ENCODE peak calls at places on chromosomes 3 and 15, in five cellular contexts. F is HepG2, T is K562, V is HCT116, N is H1. D is an unnamed sample.
A peak's percentile ranks its signal among the peaks of the same experiment; 100 is the strongest.

GRCh38 chr3:184770541-184770940 is 41.4 kb upstream of the VPS8 start:
- DNase-seq in F (no peak), T (no peak), V (no peak), N (no peak), D (no peak)

GRCh38 chr15:41810651-41811431 is 17.1 kb upstream of the JMJD7 start:
- DNase-seq in F (no peak), T (no peak), V (no peak), N (no peak), D (no peak)

GRCh38 chr3:38004415-38005075 is 14.0 kb downstream of the VILL start:
- DNase-seq in F (peak; percentile 88), T (peak; percentile 87), V (peak; percentile 54), N (peak; percentile 70), D (no peak)

GRCh38 chr3:184368116-184368803 is 6.8 kb downstream of the POLR2H start:
- DNase-seq in F (no peak), T (no peak), V (no peak), N (no peak), D (no peak)

GRCh38 chr3:44468572-44469520 is 8.6 kb downstream of the ZNF445 start:
- DNase-seq in F (no peak), T (peak; percentile 87), V (peak; percentile 22), N (peak; percentile 47), D (no peak)

GRCh38 chr3:194422188-194422587 is 23.1 kb upstream of the GP5 start:
- DNase-seq in F (no peak), T (no peak), V (no peak), N (no peak), D (no peak)

GRCh38 chr3:52800079-52800478 is 5.5 kb downstream of the ITIH3 start:
- DNase-seq in F (no peak), T (no peak), V (no peak), N (no peak), D (no peak)

GRCh38 chr3:45464336-45464809 is 76.0 kb downstream of the LARS2 start:
- DNase-seq in F (no peak), T (peak; percentile 88), V (no peak), N (peak; percentile 59), D (no peak)

GRCh38 chr3:157079677-157080369 is 80.1 kb downstream of the CCNL1 start:
- DNase-seq in F (no peak), T (no peak), V (no peak), N (peak; percentile 27), D (no peak)

GRCh38 chr3:193673845-193674244 is 80.8 kb downstream of the OPA1 start:
- DNase-seq in F (no peak), T (no peak), V (no peak), N (no peak), D (no peak)

GRCh38 chr15:39084683-39085530 is 496.0 kb upstream of the THBS1 start:
- DNase-seq in F (peak; percentile 21), T (no peak), V (no peak), N (no peak), D (no peak)

GRCh38 chr3:47019201-47019600 is 39.7 kb downstream of the NBEAL2 start:
- DNase-seq in F (no peak), T (no peak), V (no peak), N (no peak), D (peak; percentile 67)

GRCh38 chr3:123745184-123745855 is 138.8 kb downstream of the MYLK start:
- DNase-seq in F (peak; percentile 44), T (no peak), V (no peak), N (no peak), D (no peak)

GRCh38 chr3:146770301-146770700 is 165.2 kb upstream of the PLSCR5 start:
- DNase-seq in F (no peak), T (no peak), V (no peak), N (no peak), D (no peak)

GRCh38 chr3:51371943-51372557 is 13.0 kb upstream of the MANF start:
- DNase-seq in F (peak; percentile 55), T (peak; percentile 58), V (peak; percentile 51), N (peak; percentile 73), D (no peak)
- TF ChIP-seq SRF in F (no peak), T (no peak), V (no peak), N (no peak), D (no peak)

DNA sequence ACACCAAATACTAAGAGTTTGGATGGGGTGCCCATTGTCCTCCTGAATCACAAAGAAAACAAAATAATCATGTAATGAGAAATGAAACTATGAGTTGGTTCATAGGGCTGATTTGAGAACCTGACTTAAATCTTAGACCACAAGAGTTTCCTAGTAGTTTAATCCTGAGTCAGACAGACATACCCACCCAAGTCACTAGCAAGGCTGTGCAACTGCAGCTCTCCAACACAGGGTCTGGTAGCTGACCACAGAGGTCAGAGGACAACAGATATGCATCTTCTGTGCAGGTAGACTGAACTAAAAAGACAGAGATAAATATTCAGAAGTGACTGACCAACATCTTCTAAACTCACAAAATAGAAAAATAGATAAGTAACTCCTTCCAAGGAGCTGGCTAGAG is 296.3 kb upstream of the TMCO5A start:
- DNase-seq in F (no peak), T (no peak), V (no peak), N (no peak), D (no peak)
- TF ChIP-seq SRF in F (no peak), T (no peak), V (no peak), N (no peak), D (no peak)

GRCh38 chr3:190220362-190220761 is 99.7 kb upstream of the P3H2 start:
- DNase-seq in F (no peak), T (no peak), V (no peak), N (no peak), D (no peak)

GRCh38 chr3:190213726-190214125 is 93.0 kb upstream of the P3H2 start:
- DNase-seq in F (no peak), T (no peak), V (no peak), N (no peak), D (no peak)

GRCh38 chr3:190222916-190223315 is 99.3 kb downstream of the CLDN1 start:
- DNase-seq in F (no peak), T (no peak), V (no peak), N (no peak), D (no peak)

GRCh38 chr3:190222360-190222759 is 99.9 kb downstream of the CLDN1 start:
- DNase-seq in F (no peak), T (no peak), V (no peak), N (no peak), D (no peak)

DNA sequence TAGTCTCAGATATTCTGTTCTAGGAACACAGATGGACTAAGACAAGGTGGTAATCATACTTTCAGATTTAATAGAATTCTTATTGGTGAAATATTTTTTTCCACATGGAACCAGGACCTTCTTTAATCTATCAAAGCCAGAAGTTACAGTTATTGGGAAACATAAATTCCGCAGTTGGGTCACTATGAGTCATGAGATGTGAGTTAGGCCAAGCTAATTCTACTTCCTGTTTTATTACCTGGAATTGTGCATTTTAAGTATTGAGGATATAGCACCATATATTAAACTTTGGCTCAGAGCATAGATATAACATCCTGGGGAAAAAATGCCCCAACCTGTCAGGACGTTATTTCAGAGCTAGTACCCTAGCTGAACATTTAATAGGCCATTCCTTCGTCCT is 96.4 kb upstream of the P3H2 start:
- DNase-seq in F (no peak), T (no peak), V (no peak), N (no peak), D (no peak)
- TF ChIP-seq SRF in F (no peak), T (no peak), V (no peak), N (no peak), D (no peak)

GRCh38 chr3:115671761-115672455 is 48.6 kb downstream of the GAP43 start:
- DNase-seq in F (no peak), T (no peak), V (no peak), N (no peak), D (no peak)
- TF ChIP-seq SRF in F (no peak), T (no peak), V (no peak), N (no peak), D (no peak)

GRCh38 chr3:20511863-20512262 is 325.9 kb upstream of the SGO1 start:
- DNase-seq in F (peak; percentile 43), T (peak; percentile 60), V (no peak), N (peak; percentile 49), D (no peak)
- TF ChIP-seq SRF in F (no peak), T (no peak), V (no peak), N (no peak), D (no peak)

DNA sequence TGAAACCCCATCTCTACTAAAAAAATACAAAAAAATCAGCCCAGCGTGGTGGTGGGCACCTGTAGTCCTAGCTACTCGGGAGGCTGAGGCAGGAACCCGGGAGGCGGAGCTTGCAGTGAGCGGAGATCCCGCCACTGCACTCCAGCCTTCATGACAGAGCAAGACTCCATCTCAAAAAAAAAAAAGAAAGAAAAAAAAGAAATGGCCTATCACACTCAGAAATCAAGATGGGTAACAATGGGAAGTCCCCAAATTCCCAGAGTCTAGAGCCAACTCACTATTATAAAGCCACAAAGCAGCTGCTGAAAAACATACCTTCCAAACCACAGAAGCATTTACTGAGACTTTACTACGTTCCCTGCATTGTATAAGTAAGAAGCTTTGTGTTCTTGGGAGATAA is 7.5 kb downstream of the HDGFL3 start:
- DNase-seq in F (no peak), T (no peak), V (no peak), N (no peak), D (peak; percentile 55)
- TF ChIP-seq SRF in F (no peak), T (no peak), V (no peak), N (no peak), D (no peak)